ENCODE peak calls at places on chromosomes 12 and 14, in five cellular contexts. M is CD4-positive, alpha-beta memory T cell; I is fibroblast of pulmonary artery; S is naive thymus-derived CD4-positive, alpha-beta T cell; L is lung. Y is an unnamed sample.

GRCh38 chr12:131818821-131819585 is 9.2 kb upstream of the MMP17 start:
- DNase-seq in M (no peak), I (no peak), S (no peak), L (no peak), Y (no peak)

GRCh38 chr14:31926123-31926522 is 151.0 kb upstream of the ARHGAP5 start:
- DNase-seq in M (no peak), I (peak), S (peak), L (no peak), Y (no peak)

GRCh38 chr12:118456741-118457140 is 80.4 kb downstream of the SUDS3 start:
- DNase-seq in M (no peak), I (no peak), S (no peak), L (no peak), Y (no peak)

GRCh38 chr12:41100572-41100971 is 87.5 kb upstream of the PDZRN4 start:
- DNase-seq in M (no peak), I (no peak), S (no peak), L (no peak), Y (no peak)

GRCh38 chr12:96397756-96398421 is 2.4 kb downstream of the CDK17 start:
- DNase-seq in M (no peak), I (peak), S (no peak), L (no peak), Y (no peak)

GRCh38 chr12:120677765-120678473 is 9.0 kb upstream of the MLEC start:
- DNase-seq in M (no peak), I (peak), S (no peak), L (no peak), Y (no peak)

GRCh38 chr14:22003471-22003870 is 329.9 kb upstream of the OR4E1 start:
- DNase-seq in M (no peak), I (no peak), S (no peak), L (no peak), Y (no peak)

GRCh38 chr12:11771895-11772502 is 122.5 kb downstream of the ETV6 start:
- DNase-seq in M (no peak), I (peak), S (no peak), L (no peak), Y (no peak)

GRCh38 chr14:106372870-106373657 is 846.7 kb downstream of the TMEM121 start:
- DNase-seq in M (peak), I (no peak), S (peak), L (peak), Y (peak)

GRCh38 chr14:106442857-106443256 is 916.5 kb downstream of the TMEM121 start:
- DNase-seq in M (peak), I (no peak), S (peak), L (no peak), Y (no peak)

GRCh38 chr12:93569656-93570551 is 2.6 kb upstream of the SOCS2 start:
- DNase-seq in M (peak), I (peak), S (peak), L (peak), Y (peak)

GRCh38 chr14:98404811-98405210 is 867.2 kb downstream of the BCL11B start:
- DNase-seq in M (no peak), I (no peak), S (no peak), L (no peak), Y (no peak)

GRCh38 chr12:67855103-67855502 is 134.1 kb upstream of the IFNG-AS1 start:
- DNase-seq in M (no peak), I (no peak), S (no peak), L (no peak), Y (no peak)

GRCh38 chr12:67854351-67854750 is 134.9 kb upstream of the IFNG-AS1 start:
- DNase-seq in M (no peak), I (no peak), S (no peak), L (no peak), Y (no peak)

DNA sequence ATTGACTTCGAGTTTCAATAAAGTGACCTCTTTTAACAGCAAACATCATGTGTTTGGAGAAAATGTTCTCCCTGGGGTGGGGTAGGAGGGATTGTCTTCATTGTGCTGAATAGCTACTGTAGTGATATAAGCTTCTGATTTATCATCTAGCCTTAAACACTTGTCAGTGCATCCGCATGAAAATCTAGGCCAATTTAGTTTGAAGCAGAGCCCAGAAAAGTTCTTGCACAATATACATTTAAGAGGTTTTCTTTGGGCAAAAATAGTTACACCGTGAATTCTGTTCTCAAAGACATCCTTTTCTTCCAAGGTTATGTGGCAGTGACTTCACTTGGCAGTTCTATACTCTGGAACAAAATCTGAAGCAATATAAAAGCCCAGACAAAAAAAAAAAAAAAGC is 136.0 kb upstream of the IFNG-AS1 start:
- DNase-seq in M (no peak), I (peak), S (no peak), L (no peak), Y (no peak)
- H3K4me3 ChIP-seq in M (no peak), I (no peak), S (no peak), L (no peak), Y (no peak)

DNA sequence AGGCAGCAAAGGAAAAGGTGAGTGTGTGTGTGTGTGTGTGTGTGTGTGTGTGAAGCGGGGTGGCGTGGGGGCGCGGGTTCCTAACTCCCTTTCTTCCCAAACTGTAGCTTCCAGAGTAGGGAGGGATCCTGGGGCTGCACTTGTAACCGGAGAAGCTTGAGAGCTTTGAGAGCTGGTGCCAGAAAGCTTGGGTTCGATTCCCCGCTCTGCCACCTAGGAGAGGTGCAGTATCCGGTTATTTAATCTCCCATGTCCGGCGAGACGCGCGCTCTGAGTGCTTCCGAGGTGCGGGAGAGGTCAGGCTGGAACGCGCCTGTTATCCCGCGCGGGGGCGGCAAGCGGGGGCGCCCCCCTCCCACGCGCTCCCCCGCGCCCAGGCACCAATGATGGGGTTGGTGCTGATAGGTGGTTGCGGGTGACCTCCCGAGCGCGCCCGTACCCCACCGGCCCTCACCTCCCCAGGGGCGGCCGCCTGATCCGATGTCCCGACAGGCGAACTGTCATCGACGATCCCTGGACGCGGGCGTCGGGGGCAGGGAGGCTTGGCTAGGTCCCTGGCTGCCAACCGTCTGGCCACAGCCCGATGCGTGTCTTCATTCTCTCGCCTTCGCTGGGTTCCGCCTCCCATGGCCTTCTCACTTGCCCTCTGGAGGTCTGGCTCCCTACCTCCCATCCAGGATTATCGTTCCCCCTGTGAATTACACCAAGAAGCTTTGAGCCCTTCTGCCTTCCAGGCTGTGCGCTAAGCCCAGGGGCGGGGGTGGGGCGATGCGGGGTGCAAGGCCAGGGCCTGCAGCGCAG is 7.4 kb upstream of the RACGAP1 start:
- DNase-seq in M (no peak), I (no peak), S (no peak), L (no peak), Y (no peak)
- H3K4me3 ChIP-seq in M (no peak), I (peak), S (no peak), L (no peak), Y (no peak)

GRCh38 chr12:50344775-50345174 is 51.6 kb downstream of the FAM186A start:
- DNase-seq in M (no peak), I (no peak), S (no peak), L (no peak), Y (no peak)
- H3K4me3 ChIP-seq in M (no peak), I (no peak), S (no peak), L (no peak), Y (no peak)

GRCh38 chr12:65308601-65309071 is 30.2 kb downstream of the MSRB3 start:
- DNase-seq in M (no peak), I (peak), S (no peak), L (no peak), Y (no peak)
- H3K4me3 ChIP-seq in M (no peak), I (no peak), S (no peak), L (no peak), Y (no peak)

DNA sequence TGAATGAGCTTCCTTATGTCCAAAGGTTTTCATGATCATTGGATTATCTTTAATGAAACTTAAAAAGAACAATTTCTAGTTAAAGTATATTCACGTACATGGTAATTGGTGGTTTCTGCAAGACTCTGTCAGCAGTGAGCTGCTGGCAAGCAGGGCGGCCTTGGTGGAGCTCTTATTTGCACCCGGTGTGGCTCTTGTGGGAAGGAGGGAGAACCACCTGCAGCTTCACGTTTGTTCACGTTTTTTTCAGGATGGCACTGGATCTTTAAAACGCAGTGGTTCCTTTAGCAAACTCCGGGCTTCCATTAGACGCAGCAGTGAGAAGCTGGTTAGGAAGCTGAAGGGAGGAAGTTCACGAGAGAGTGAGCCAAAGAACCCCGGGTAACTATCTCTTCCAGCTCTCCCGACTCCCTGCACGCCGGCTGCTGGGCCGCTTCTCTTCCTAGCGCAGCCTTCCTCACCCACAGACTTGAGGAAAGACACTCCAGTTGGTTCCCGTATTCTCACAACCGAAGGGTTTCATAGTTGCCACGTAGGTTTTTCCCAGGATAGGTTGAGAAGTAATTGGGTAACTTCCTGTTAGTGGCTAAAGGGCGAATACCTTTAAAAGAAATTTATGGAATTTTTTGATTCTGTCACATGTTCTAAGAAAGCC is 28.3 kb downstream of the XRCC3 start:
- DNase-seq in M (no peak), I (peak), S (no peak), L (no peak), Y (no peak)
- H3K4me3 ChIP-seq in M (no peak), I (no peak), S (no peak), L (no peak), Y (no peak)

GRCh38 chr12:133057446-133057845 is 20.1 kb downstream of the ZNF84 start:
- DNase-seq in M (no peak), I (peak), S (no peak), L (no peak), Y (no peak)
- H3K4me3 ChIP-seq in M (no peak), I (no peak), S (no peak), L (no peak), Y (peak)

DNA sequence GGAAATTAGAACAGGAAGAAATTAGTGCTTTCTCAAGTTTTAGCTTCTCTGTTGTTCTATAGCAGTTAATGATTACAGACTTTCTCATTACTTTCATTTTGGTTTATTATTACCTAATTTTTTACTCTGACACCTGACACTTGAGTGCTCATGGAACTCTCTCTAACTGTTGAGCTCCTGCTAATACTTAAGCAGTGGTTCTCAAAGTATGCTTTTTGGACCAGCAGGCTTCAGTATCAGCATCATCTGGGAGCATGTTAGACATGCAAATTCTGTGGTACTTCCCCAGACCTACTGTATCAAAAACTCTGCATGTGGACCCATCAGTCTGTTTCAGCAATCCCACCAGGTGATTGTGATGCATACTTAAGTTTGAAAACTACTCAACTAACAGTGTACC is 235.3 kb downstream of the CCDC91 start:
- DNase-seq in M (no peak), I (no peak), S (no peak), L (no peak), Y (no peak)
- H3K4me3 ChIP-seq in M (no peak), I (no peak), S (no peak), L (no peak), Y (no peak)